ENCODE peak calls at places on chromosomes 2 and 18, in nine cellular contexts. T is IMR-90, M is Peyer's patch, I is stomach, Z is adrenal gland, B is AG09309, C is ovary, P is right lobe of liver, Q is hepatocyte. R is an unnamed sample.

GRCh38 chr2:174012347-174013309 is 47.5 kb upstream of the SP3 start:
- DNase-seq in T (no peak), M (peak; percentile 25), I (peak; percentile 63), Z (peak; percentile 70), B (no peak), C (peak; percentile 87), P (peak; percentile 72), Q (peak; percentile 57), R (peak; percentile 55)

GRCh38 chr2:6828299-6828584 is 37.5 kb downstream of the CMPK2 start:
- DNase-seq in T (peak; percentile 54), M (no peak), I (no peak), Z (no peak), B (no peak), C (no peak), P (no peak), Q (peak; percentile 66), R (peak; percentile 49)

GRCh38 chr2:161171595-161171929 is 11.3 kb downstream of the TANK start:
- DNase-seq in T (no peak), M (no peak), I (no peak), Z (no peak), B (peak; percentile 44), C (no peak), P (no peak), Q (no peak), R (peak; percentile 35)

GRCh38 chr2:136376211-136376610 is 258.3 kb upstream of the CXCR4 start:
- DNase-seq in T (no peak), M (peak; percentile 60), I (peak; percentile 34), Z (no peak), B (no peak), C (no peak), P (no peak), Q (no peak), R (no peak)

GRCh38 chr18:75214766-75215515 is 4.3 kb downstream of the TSHZ1 start:
- DNase-seq in T (no peak), M (no peak), I (no peak), Z (no peak), B (no peak), C (no peak), P (no peak), Q (peak; percentile 60), R (no peak)

GRCh38 chr2:69781321-69782248 is 39.7 kb downstream of the ANXA4 start:
- DNase-seq in T (no peak), M (no peak), I (peak; percentile 80), Z (no peak), B (no peak), C (no peak), P (peak; percentile 59), Q (peak; percentile 51), R (no peak)

GRCh38 chr18:23618862-23619387 is 32.6 kb upstream of the NPC1 start:
- DNase-seq in T (no peak), M (no peak), I (no peak), Z (no peak), B (no peak), C (peak; percentile 85), P (peak; percentile 62), Q (peak; percentile 54), R (no peak)

GRCh38 chr18:52602820-52603219 is 262.8 kb downstream of the DCC start:
- DNase-seq in T (no peak), M (no peak), I (no peak), Z (no peak), B (no peak), C (no peak), P (no peak), Q (no peak), R (no peak)

GRCh38 chr2:236861196-236861875 is 224.4 kb upstream of the COPS8 start:
- DNase-seq in T (no peak), M (no peak), I (peak; percentile 13), Z (peak; percentile 5), B (no peak), C (no peak), P (no peak), Q (no peak), R (no peak)

GRCh38 chr2:236865052-236865451 is 220.6 kb upstream of the COPS8 start:
- DNase-seq in T (no peak), M (no peak), I (no peak), Z (no peak), B (no peak), C (no peak), P (no peak), Q (no peak), R (no peak)

GRCh38 chr2:236863729-236864126 is 222.0 kb upstream of the COPS8 start:
- DNase-seq in T (no peak), M (no peak), I (peak; percentile 14), Z (peak; percentile 9), B (no peak), C (no peak), P (no peak), Q (no peak), R (no peak)

GRCh38 chr2:236862526-236862925 is 223.2 kb upstream of the COPS8 start:
- DNase-seq in T (no peak), M (no peak), I (no peak), Z (peak; percentile 3), B (peak; percentile 7), C (no peak), P (no peak), Q (no peak), R (no peak)

GRCh38 chr2:236862961-236863728 is 222.5 kb upstream of the COPS8 start:
- DNase-seq in T (peak; percentile 82), M (no peak), I (peak; percentile 14), Z (peak; percentile 9), B (peak; percentile 91), C (no peak), P (no peak), Q (no peak), R (peak; percentile 98)
- TF ChIP-seq CTCF in T (no peak), M (no peak), I (no peak), Z (no peak), B (no peak), C (no peak), P (no peak), Q (no peak), R (no peak)

DNA sequence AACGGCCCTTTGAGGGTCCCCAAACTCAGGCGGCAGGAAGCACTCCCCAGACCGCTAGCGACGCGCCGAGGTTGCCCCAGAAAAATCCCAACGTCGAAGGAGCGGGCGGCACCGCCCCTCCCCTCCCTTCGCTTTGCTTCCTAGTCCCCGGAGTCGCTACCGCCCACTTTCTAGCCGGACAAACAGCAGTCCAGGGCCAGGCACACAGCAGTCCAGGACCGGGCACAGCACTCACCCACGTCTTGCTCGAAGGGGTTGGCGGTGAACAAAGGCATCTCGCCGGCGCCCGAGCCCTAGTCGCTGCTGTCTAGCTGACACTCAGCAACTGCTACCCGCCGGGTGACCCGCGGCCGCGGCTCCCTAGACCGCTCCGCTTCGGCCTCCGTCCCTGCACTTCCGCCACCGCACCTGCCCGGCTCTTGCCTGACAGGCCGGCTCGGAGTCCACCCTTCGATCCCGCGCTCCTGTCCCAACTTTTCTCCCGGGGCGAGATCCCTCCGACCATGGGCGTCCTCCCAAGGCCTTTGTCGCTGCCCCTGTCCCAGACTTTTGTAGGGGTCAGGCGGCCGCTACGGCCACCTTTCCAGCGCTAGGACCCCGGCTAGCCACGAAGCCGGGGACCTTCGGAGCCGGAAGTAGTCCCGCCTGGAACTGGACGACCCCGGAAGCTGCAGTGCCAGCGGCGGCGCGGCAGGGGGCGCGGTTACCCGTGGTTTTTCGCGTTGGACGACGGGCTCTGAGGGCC is at the start of gene STAM2:
- DNase-seq in T (peak; percentile 88), M (peak; percentile 83), I (peak; percentile 94), Z (peak; percentile 95), B (peak; percentile 71), C (peak; percentile 96), P (peak; percentile 94), Q (peak; percentile 94), R (peak; percentile 89)
- H3K4me3 ChIP-seq in T (peak within 1 kb of the TSS; percentile 86), M (peak within 1 kb of the TSS; percentile 73), I (peak within 1 kb of the TSS; percentile 89), Z (peak within 1 kb of the TSS; percentile 76), B (peak within 1 kb of the TSS; percentile 74), C (peak within 1 kb of the TSS; percentile 93), P (peak within 1 kb of the TSS; percentile 94), Q (peak within 1 kb of the TSS; percentile 54), R (peak within 1 kb of the TSS; percentile 97)

DNA sequence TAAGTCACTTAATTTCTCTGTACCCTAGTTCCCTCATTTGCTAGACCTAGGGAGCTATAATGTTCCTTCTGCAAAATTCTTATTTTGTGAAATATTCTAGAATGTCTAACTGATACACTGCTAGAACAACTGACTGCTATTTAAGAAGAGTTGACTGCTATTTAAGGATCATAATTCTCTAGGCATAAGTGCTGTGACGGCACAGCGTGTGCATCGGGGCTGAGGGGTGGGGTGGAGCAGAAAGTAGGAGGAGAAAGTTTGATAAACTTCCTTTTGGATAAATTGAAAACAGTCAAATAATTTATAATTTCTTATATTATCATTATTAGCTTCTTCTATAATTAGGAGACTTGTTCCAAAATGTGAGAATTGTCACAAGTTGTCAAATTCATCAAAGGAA is 10.4 kb upstream of the ACTR3 start:
- DNase-seq in T (no peak), M (no peak), I (no peak), Z (no peak), B (no peak), C (no peak), P (no peak), Q (no peak), R (no peak)
- TF ChIP-seq CTCF in T (no peak), M (no peak), I (no peak), Z (no peak), B (no peak), C (no peak), P (no peak), Q (no peak), R (no peak)

GRCh38 chr2:232874677-232875223 is 4.7 kb downstream of the SNORC start:
- DNase-seq in T (no peak), M (no peak), I (no peak), Z (no peak), B (no peak), C (peak; percentile 15), P (no peak), Q (no peak), R (no peak)

GRCh38 chr2:232877940-232878511 is 8.0 kb downstream of the SNORC start:
- DNase-seq in T (no peak), M (no peak), I (no peak), Z (no peak), B (no peak), C (peak; percentile 9), P (peak; percentile 44), Q (no peak), R (no peak)

GRCh38 chr2:232875256-232876070 is 5.4 kb downstream of the SNORC start:
- DNase-seq in T (no peak), M (no peak), I (no peak), Z (no peak), B (no peak), C (peak; percentile 24), P (no peak), Q (peak; percentile 26), R (no peak)

GRCh38 chr2:232876978-232877441 is 6.9 kb downstream of the SNORC start:
- DNase-seq in T (no peak), M (no peak), I (no peak), Z (no peak), B (no peak), C (peak; percentile 30), P (peak; percentile 59), Q (no peak), R (no peak)

DNA sequence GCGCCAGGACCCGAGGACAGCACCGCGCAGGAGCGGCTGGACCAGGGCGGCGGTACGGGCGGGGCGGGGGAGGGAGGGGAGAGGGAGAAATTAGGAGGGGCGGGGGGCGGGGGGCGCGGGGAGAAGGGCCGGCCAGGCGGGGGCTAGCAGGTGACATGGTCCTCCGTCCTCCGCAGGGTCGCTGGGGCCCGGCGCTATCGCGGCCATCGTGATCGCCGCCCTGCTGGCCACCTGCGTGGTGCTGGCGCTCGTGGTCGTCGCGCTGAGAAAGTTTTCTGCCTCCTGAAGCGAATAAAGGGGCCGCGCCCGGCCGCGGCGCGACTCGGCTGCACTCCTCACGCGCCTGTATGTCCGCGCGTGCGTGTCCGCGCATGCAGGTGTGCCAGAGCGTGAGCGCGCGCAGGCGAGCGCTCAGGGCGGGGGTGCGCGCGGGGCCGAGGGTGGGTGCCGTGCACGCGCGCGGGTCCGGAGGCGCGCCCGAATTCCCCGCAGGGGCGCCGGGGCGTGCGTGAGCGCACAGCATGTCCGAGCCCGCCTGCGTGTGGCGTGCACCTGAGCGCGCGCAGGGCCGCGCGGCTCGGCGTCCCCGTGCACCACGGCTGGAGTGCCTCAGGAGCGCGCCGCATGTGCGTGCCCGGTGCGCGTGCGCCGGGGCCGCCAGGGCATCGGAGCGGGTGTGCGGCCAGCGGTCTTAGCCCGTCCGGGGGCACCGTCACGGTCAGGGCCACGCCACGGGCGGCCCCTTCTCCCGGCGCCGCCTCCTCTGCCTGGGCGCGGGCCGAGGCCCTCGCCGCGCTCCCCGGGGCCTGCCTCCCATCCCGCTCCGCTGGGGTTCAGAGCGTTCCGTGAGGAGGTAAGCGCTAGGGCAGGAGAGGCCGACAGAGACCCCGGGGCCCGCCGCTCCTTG is 6.3 kb downstream of the SNORC start:
- DNase-seq in T (no peak), M (no peak), I (peak; percentile 44), Z (no peak), B (no peak), C (peak; percentile 40), P (peak; percentile 78), Q (peak; percentile 73), R (no peak)
- H3K4me3 ChIP-seq in T (peak overlapping the region; percentile 38), M (peak overlapping the region; percentile 66), I (peak overlapping the region; percentile 57), Z (no peak overlapping the region), B (peak overlapping the region; percentile 13), C (peak overlapping the region; percentile 19), P (peak overlapping the region; percentile 49), Q (peak overlapping the region; percentile 45), R (no peak overlapping the region)

R was measured in AG10803.